ENCODE peak calls at places on chromosome 1, in seven cellular contexts. One of them, this sample, is unnamed.

GRCh38 chr1:103960045-103960444 is 210.3 kb downstream of the AMY1C start:
- DNase-seq in right cardiac atrium: no peak
- DNase-seq in stimulated activated CD8-positive, alpha-beta memory T cell treated with anti-CD3 and anti-CD28 coated beads, Interleukin-7, amount 100 ng/mL, for 24 hours: no peak
- DNase-seq in endothelial cell: no peak
- DNase-seq in cerebellum: no peak
- DNase-seq in activated CD8-positive, alpha-beta memory T cell treated with anti-CD3 and anti-CD28 coated beads, Interleukin-2, amount 10 ng/mL, durations not matched to agents 7 days and 5 days: no peak
- DNase-seq in GM20000: no peak
- DNase-seq in this sample: no peak

GRCh38 chr1:21520899-21521716 is 11.9 kb downstream of the ALPL start:
- DNase-seq in activated CD8-positive, alpha-beta memory T cell treated with anti-CD3 and anti-CD28 coated beads, Interleukin-2, amount 10 ng/mL, durations not matched to agents 7 days and 5 days: no peak
- DNase-seq in right cardiac atrium: no peak
- DNase-seq in stimulated activated CD8-positive, alpha-beta memory T cell treated with anti-CD3 and anti-CD28 coated beads, Interleukin-7, amount 100 ng/mL, for 24 hours: no peak
- DNase-seq in GM20000: no peak
- DNase-seq in cerebellum: no peak
- DNase-seq in endothelial cell: no peak
- DNase-seq in this sample: no peak

GRCh38 chr1:184752656-184753055 is 2.0 kb downstream of the EDEM3 start:
- DNase-seq in cerebellum: no peak
- DNase-seq in endothelial cell: no peak
- DNase-seq in right cardiac atrium: no peak
- DNase-seq in stimulated activated CD8-positive, alpha-beta memory T cell treated with anti-CD3 and anti-CD28 coated beads, Interleukin-7, amount 100 ng/mL, for 24 hours: no peak
- DNase-seq in activated CD8-positive, alpha-beta memory T cell treated with anti-CD3 and anti-CD28 coated beads, Interleukin-2, amount 10 ng/mL, durations not matched to agents 7 days and 5 days: no peak
- DNase-seq in GM20000: no peak
- DNase-seq in this sample: no peak

GRCh38 chr1:15848929-15849774 is 1.6 kb downstream of the SPEN start:
- DNase-seq in endothelial cell: peak
- DNase-seq in activated CD8-positive, alpha-beta memory T cell treated with anti-CD3 and anti-CD28 coated beads, Interleukin-2, amount 10 ng/mL, durations not matched to agents 7 days and 5 days: peak
- DNase-seq in GM20000: no peak
- DNase-seq in cerebellum: peak
- DNase-seq in stimulated activated CD8-positive, alpha-beta memory T cell treated with anti-CD3 and anti-CD28 coated beads, Interleukin-7, amount 100 ng/mL, for 24 hours: no peak
- DNase-seq in right cardiac atrium: peak
- DNase-seq in this sample: peak

GRCh38 chr1:156422602-156423091 is 53.6 kb downstream of the RHBG start:
- DNase-seq in GM20000: no peak
- DNase-seq in cerebellum: peak
- DNase-seq in endothelial cell: no peak
- DNase-seq in right cardiac atrium: no peak
- DNase-seq in activated CD8-positive, alpha-beta memory T cell treated with anti-CD3 and anti-CD28 coated beads, Interleukin-2, amount 10 ng/mL, durations not matched to agents 7 days and 5 days: no peak
- DNase-seq in stimulated activated CD8-positive, alpha-beta memory T cell treated with anti-CD3 and anti-CD28 coated beads, Interleukin-7, amount 100 ng/mL, for 24 hours: no peak
- DNase-seq in this sample: no peak

GRCh38 chr1:3116560-3116959 is 47.6 kb downstream of the PRDM16 start:
- DNase-seq in right cardiac atrium: no peak
- DNase-seq in activated CD8-positive, alpha-beta memory T cell treated with anti-CD3 and anti-CD28 coated beads, Interleukin-2, amount 10 ng/mL, durations not matched to agents 7 days and 5 days: no peak
- DNase-seq in endothelial cell: no peak
- DNase-seq in GM20000: no peak
- DNase-seq in cerebellum: no peak
- DNase-seq in stimulated activated CD8-positive, alpha-beta memory T cell treated with anti-CD3 and anti-CD28 coated beads, Interleukin-7, amount 100 ng/mL, for 24 hours: no peak
- DNase-seq in this sample: no peak

GRCh38 chr1:178345821-178346220 is 150.9 kb downstream of the CLEC20A start:
- DNase-seq in cerebellum: no peak
- DNase-seq in stimulated activated CD8-positive, alpha-beta memory T cell treated with anti-CD3 and anti-CD28 coated beads, Interleukin-7, amount 100 ng/mL, for 24 hours: no peak
- DNase-seq in GM20000: no peak
- DNase-seq in activated CD8-positive, alpha-beta memory T cell treated with anti-CD3 and anti-CD28 coated beads, Interleukin-2, amount 10 ng/mL, durations not matched to agents 7 days and 5 days: no peak
- DNase-seq in endothelial cell: no peak
- DNase-seq in right cardiac atrium: no peak
- DNase-seq in this sample: no peak

GRCh38 chr1:163372576-163372975 is 50.8 kb downstream of the NUF2 start:
- DNase-seq in endothelial cell: no peak
- DNase-seq in right cardiac atrium: no peak
- DNase-seq in activated CD8-positive, alpha-beta memory T cell treated with anti-CD3 and anti-CD28 coated beads, Interleukin-2, amount 10 ng/mL, durations not matched to agents 7 days and 5 days: no peak
- DNase-seq in cerebellum: no peak
- DNase-seq in GM20000: no peak
- DNase-seq in stimulated activated CD8-positive, alpha-beta memory T cell treated with anti-CD3 and anti-CD28 coated beads, Interleukin-7, amount 100 ng/mL, for 24 hours: no peak
- DNase-seq in this sample: no peak

GRCh38 chr1:238485062-238485905 is 594.6 kb upstream of the ZP4 start:
- DNase-seq in stimulated activated CD8-positive, alpha-beta memory T cell treated with anti-CD3 and anti-CD28 coated beads, Interleukin-7, amount 100 ng/mL, for 24 hours: no peak
- DNase-seq in activated CD8-positive, alpha-beta memory T cell treated with anti-CD3 and anti-CD28 coated beads, Interleukin-2, amount 10 ng/mL, durations not matched to agents 7 days and 5 days: no peak
- DNase-seq in GM20000: no peak
- DNase-seq in endothelial cell: no peak
- DNase-seq in right cardiac atrium: no peak
- DNase-seq in cerebellum: no peak
- DNase-seq in this sample: no peak

GRCh38 chr1:182841368-182841988 is 2.3 kb downstream of the DHX9 start:
- DNase-seq in endothelial cell: no peak
- DNase-seq in GM20000: peak
- DNase-seq in right cardiac atrium: no peak
- DNase-seq in activated CD8-positive, alpha-beta memory T cell treated with anti-CD3 and anti-CD28 coated beads, Interleukin-2, amount 10 ng/mL, durations not matched to agents 7 days and 5 days: no peak
- DNase-seq in cerebellum: no peak
- DNase-seq in stimulated activated CD8-positive, alpha-beta memory T cell treated with anti-CD3 and anti-CD28 coated beads, Interleukin-7, amount 100 ng/mL, for 24 hours: no peak
- DNase-seq in this sample: no peak

GRCh38 chr1:211830055-211830329 is 571 bp downstream of the LPGAT1 start:
- DNase-seq in endothelial cell: no peak
- DNase-seq in right cardiac atrium: no peak
- DNase-seq in GM20000: no peak
- DNase-seq in activated CD8-positive, alpha-beta memory T cell treated with anti-CD3 and anti-CD28 coated beads, Interleukin-2, amount 10 ng/mL, durations not matched to agents 7 days and 5 days: peak
- DNase-seq in stimulated activated CD8-positive, alpha-beta memory T cell treated with anti-CD3 and anti-CD28 coated beads, Interleukin-7, amount 100 ng/mL, for 24 hours: no peak
- DNase-seq in cerebellum: no peak
- DNase-seq in this sample: no peak

GRCh38 chr1:110004583-110004982 is 20.0 kb downstream of the AHCYL1 start:
- DNase-seq in right cardiac atrium: no peak
- DNase-seq in stimulated activated CD8-positive, alpha-beta memory T cell treated with anti-CD3 and anti-CD28 coated beads, Interleukin-7, amount 100 ng/mL, for 24 hours: no peak
- DNase-seq in GM20000: no peak
- DNase-seq in endothelial cell: no peak
- DNase-seq in cerebellum: no peak
- DNase-seq in activated CD8-positive, alpha-beta memory T cell treated with anti-CD3 and anti-CD28 coated beads, Interleukin-2, amount 10 ng/mL, durations not matched to agents 7 days and 5 days: no peak
- DNase-seq in this sample: no peak

GRCh38 chr1:208544794-208545193 is 300.6 kb upstream of the PLXNA2 start:
- DNase-seq in GM20000: peak
- DNase-seq in endothelial cell: no peak
- DNase-seq in stimulated activated CD8-positive, alpha-beta memory T cell treated with anti-CD3 and anti-CD28 coated beads, Interleukin-7, amount 100 ng/mL, for 24 hours: no peak
- DNase-seq in activated CD8-positive, alpha-beta memory T cell treated with anti-CD3 and anti-CD28 coated beads, Interleukin-2, amount 10 ng/mL, durations not matched to agents 7 days and 5 days: no peak
- DNase-seq in cerebellum: no peak
- DNase-seq in right cardiac atrium: no peak
- DNase-seq in this sample: no peak

GRCh38 chr1:73627723-73628122 is 570.3 kb downstream of the LRRIQ3 start:
- DNase-seq in endothelial cell: no peak
- DNase-seq in right cardiac atrium: no peak
- DNase-seq in cerebellum: no peak
- DNase-seq in GM20000: no peak
- DNase-seq in activated CD8-positive, alpha-beta memory T cell treated with anti-CD3 and anti-CD28 coated beads, Interleukin-2, amount 10 ng/mL, durations not matched to agents 7 days and 5 days: no peak
- DNase-seq in stimulated activated CD8-positive, alpha-beta memory T cell treated with anti-CD3 and anti-CD28 coated beads, Interleukin-7, amount 100 ng/mL, for 24 hours: no peak
- DNase-seq in this sample: no peak

GRCh38 chr1:231841616-231842344 is 215.2 kb downstream of the DISC1 start:
- DNase-seq in activated CD8-positive, alpha-beta memory T cell treated with anti-CD3 and anti-CD28 coated beads, Interleukin-2, amount 10 ng/mL, durations not matched to agents 7 days and 5 days: no peak
- DNase-seq in endothelial cell: no peak
- DNase-seq in right cardiac atrium: no peak
- DNase-seq in GM20000: no peak
- DNase-seq in cerebellum: no peak
- DNase-seq in stimulated activated CD8-positive, alpha-beta memory T cell treated with anti-CD3 and anti-CD28 coated beads, Interleukin-7, amount 100 ng/mL, for 24 hours: no peak
- DNase-seq in this sample: no peak

This sample was measured in omental fat pad.